ENCODE peak calls at places on chromosome 21, in seven cellular contexts. M is K562, I is H1, B is HCT116, G is suprapubic skin, L is prostate gland, P is breast epithelium. F is an unnamed sample.

GRCh38 chr21:21063828-21064227 is 65.6 kb downstream of the NCAM2 start:
- DNase-seq in M (no peak), I (no peak), B (no peak), G (no peak), L (no peak), P (no peak), F (no peak)

GRCh38 chr21:43884012-43884860 is 19.2 kb downstream of the AGPAT3 start:
- DNase-seq in M (peak; percentile 95), I (no peak), B (peak; percentile 83), G (no peak), L (no peak), P (no peak), F (peak; percentile 57)

GRCh38 chr21:42406846-42407245 is 3.1 kb downstream of the UBASH3A start:
- DNase-seq in M (no peak), I (no peak), B (no peak), G (no peak), L (no peak), P (no peak), F (no peak)

GRCh38 chr21:39681845-39682244 is 63.1 kb upstream of the IGSF5 start:
- DNase-seq in M (no peak), I (no peak), B (no peak), G (no peak), L (no peak), P (no peak), F (no peak)

GRCh38 chr21:21210552-21210951 is 212.3 kb downstream of the NCAM2 start:
- DNase-seq in M (no peak), I (no peak), B (no peak), G (no peak), L (no peak), P (no peak), F (no peak)

GRCh38 chr21:31088196-31088751 is 50.0 kb upstream of the KRTAP19-8 start:
- DNase-seq in M (no peak), I (no peak), B (no peak), G (no peak), L (no peak), P (no peak), F (no peak)

GRCh38 chr21:18705971-18706370 is 302.4 kb upstream of the TMPRSS15 start:
- DNase-seq in M (no peak), I (no peak), B (no peak), G (no peak), L (no peak), P (no peak), F (no peak)

GRCh38 chr21:39867198-39867650 is at the start of gene PCP4:
- DNase-seq in M (peak; percentile 64), I (peak; percentile 78), B (peak; percentile 27), G (no peak), L (peak; percentile 58), P (no peak), F (no peak)

GRCh38 chr21:42221581-42222345 is 2.8 kb downstream of the ABCG1 start:
- DNase-seq in M (no peak), I (no peak), B (no peak), G (peak; percentile 56), L (no peak), P (no peak), F (no peak)

GRCh38 chr21:8989883-8990325 is 1531.5 kb upstream of the TPTE start:
- DNase-seq in M (peak; percentile 37), I (no peak), B (no peak), G (no peak), L (no peak), P (no peak), F (no peak)

GRCh38 chr21:38325216-38325615 is 68.4 kb downstream of the KCNJ15 start:
- DNase-seq in M (no peak), I (no peak), B (no peak), G (no peak), L (no peak), P (no peak), F (no peak)

GRCh38 chr21:20443558-20444155 is 554.6 kb upstream of the NCAM2 start:
- DNase-seq in M (peak; percentile 20), I (no peak), B (no peak), G (no peak), L (no peak), P (no peak), F (no peak)

GRCh38 chr21:43827015-43827611 is 37.7 kb downstream of the RRP1 start:
- DNase-seq in M (no peak), I (no peak), B (peak; percentile 27), G (no peak), L (no peak), P (no peak), F (peak; percentile 67)

GRCh38 chr21:17911628-17912027 is 92.5 kb upstream of the C21orf91 start:
- DNase-seq in M (no peak), I (no peak), B (no peak), G (no peak), L (no peak), P (no peak), F (no peak)

GRCh38 chr21:17585875-17586450 is 26.7 kb downstream of the BTG3 start:
- DNase-seq in M (peak; percentile 19), I (no peak), B (peak; percentile 42), G (no peak), L (no peak), P (no peak), F (no peak)

GRCh38 chr21:43938751-43939442 is 73.2 kb upstream of the TRAPPC10 start:
- DNase-seq in M (peak; percentile 98), I (peak; percentile 49), B (peak; percentile 27), G (no peak), L (peak; percentile 51), P (peak; percentile 75), F (peak; percentile 92)

GRCh38 chr21:22223385-22223784 is 1225.2 kb downstream of the NCAM2 start:
- DNase-seq in M (no peak), I (no peak), B (no peak), G (no peak), L (no peak), P (no peak), F (no peak)

GRCh38 chr21:14977814-14978213 is 87.0 kb downstream of the NRIP1 start:
- DNase-seq in M (peak; percentile 9), I (no peak), B (no peak), G (no peak), L (no peak), P (no peak), F (no peak)

GRCh38 chr21:39661740-39662139 is 49.0 kb downstream of the B3GALT5 start:
- DNase-seq in M (no peak), I (no peak), B (no peak), G (no peak), L (no peak), P (no peak), F (no peak)

GRCh38 chr21:26892151-26892550 is 46.9 kb upstream of the ADAMTS1 start:
- DNase-seq in M (no peak), I (no peak), B (no peak), G (no peak), L (no peak), P (no peak), F (no peak)

GRCh38 chr21:25569084-25569483 is 38.2 kb downstream of the MRPL39 start:
- DNase-seq in M (no peak), I (no peak), B (no peak), G (no peak), L (no peak), P (no peak), F (no peak)
- TF ChIP-seq POLR2AphosphoS5 in M (no peak), I (no peak), B (no peak), G (no peak), L (no peak), P (no peak), F (no peak)

GRCh38 chr21:45643021-45643980 is at the start of gene PCBP3:
- DNase-seq in M (peak; percentile 98), I (peak; percentile 86), B (peak; percentile 61), G (peak; percentile 95), L (peak; percentile 93), P (peak; percentile 75), F (peak; percentile 99)
- TF ChIP-seq POLR2A in M (no peak), I (no peak), B (no peak), G (no peak), L (no peak), P (no peak), F (peak; percentile 42)

GRCh38 chr21:41168391-41169257 is 664 bp downstream of the BACE2 start:
- DNase-seq in M (no peak), I (no peak), B (no peak), G (peak; percentile 84), L (peak; percentile 70), P (peak; percentile 63), F (peak; percentile 80)

GRCh38 chr21:41170442-41170841 is 2.5 kb downstream of the BACE2 start:
- DNase-seq in M (peak; percentile 58), I (no peak), B (no peak), G (no peak), L (no peak), P (no peak), F (no peak)

GRCh38 chr21:41169701-41170100 is 1.7 kb downstream of the BACE2 start:
- DNase-seq in M (no peak), I (no peak), B (no peak), G (no peak), L (no peak), P (no peak), F (no peak)

GRCh38 chr21:41169258-41169576 is 1.3 kb downstream of the BACE2 start:
- DNase-seq in M (no peak), I (no peak), B (no peak), G (no peak), L (no peak), P (no peak), F (no peak)

DNA sequence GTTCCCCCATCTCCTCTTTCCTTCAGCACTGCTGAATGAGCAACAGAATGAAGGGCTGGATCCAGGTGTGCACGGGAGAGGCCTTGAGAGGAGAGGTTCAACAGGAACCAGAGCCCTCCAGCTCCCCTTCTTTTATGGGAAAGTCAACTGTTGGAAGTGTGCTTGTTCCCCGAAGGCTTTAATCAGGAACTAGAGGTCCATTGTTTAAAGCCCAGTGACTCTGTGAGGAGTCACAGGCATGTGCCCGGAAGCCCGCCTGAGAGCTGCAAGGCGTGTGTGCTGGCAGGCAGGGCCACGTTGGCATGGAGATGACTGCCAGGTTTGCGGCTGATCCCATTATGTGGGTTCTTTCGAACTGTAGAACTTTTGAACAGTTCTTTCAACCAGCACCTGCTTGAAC is 3.2 kb downstream of the BACE2 start:
- DNase-seq in M (no peak), I (no peak), B (no peak), G (no peak), L (peak; percentile 84), P (peak; percentile 69), F (no peak)
- H3K4me3 ChIP-seq in M (no peak overlapping the region), I (no peak overlapping the region), B (no peak overlapping the region), G (no peak overlapping the region), L (no peak overlapping the region), P (no peak overlapping the region), F (no peak overlapping the region)

GRCh38 chr21:35952651-35953340 is 107.5 kb downstream of the SETD4 start:
- DNase-seq in M (no peak), I (no peak), B (no peak), G (no peak), L (no peak), P (no peak), F (no peak)

DNA sequence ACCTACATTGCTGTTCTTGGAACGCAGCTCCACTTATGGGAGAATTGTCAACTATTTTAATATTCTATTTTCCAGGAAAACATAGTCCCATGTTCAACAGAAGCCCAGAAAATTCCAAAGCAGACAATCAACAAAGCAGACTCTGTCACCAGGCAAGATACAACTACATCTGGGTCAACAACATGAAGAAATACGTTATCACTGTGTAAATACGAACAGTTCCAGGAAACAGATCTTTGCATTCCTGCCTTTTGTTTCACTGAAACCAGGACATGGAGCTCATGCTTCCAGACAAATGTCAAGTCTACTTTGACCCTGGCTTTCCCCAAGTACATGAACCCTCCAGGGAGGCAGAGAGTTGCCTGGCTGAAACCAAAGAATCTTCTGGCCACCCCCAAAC is 106.8 kb downstream of the SETD4 start:
- DNase-seq in M (no peak), I (no peak), B (no peak), G (no peak), L (peak; percentile 42), P (no peak), F (no peak)
- TF ChIP-seq POLR2AphosphoS5 in M (no peak), I (no peak), B (no peak), G (no peak), L (peak; percentile 86), P (no peak), F (no peak)

GRCh38 chr21:33924079-33924765 is 8.6 kb upstream of the ATP5PO start:
- DNase-seq in M (peak; percentile 83), I (peak; percentile 62), B (peak; percentile 69), G (peak; percentile 91), L (peak; percentile 85), P (peak; percentile 91), F (peak; percentile 96)
- TF ChIP-seq POLR2A in M (no peak), I (no peak), B (no peak), G (no peak), L (no peak), P (no peak), F (no peak)

F was measured in spleen.